ENCODE peak calls at places on chromosomes 13 and 19, in five cellular contexts. One of them, this sample, is unnamed.

GRCh38 chr13:110554946-110555345 is 6.6 kb downstream of the RAB20 start:
- DNase-seq in astrocyte: no peak
- DNase-seq in A673: no peak
- DNase-seq in PC-9: no peak
- DNase-seq in MM.1S: no peak
- DNase-seq in this sample: no peak

GRCh38 chr13:98585946-98586345 is 9.0 kb upstream of the STK24 start:
- DNase-seq in astrocyte: no peak
- DNase-seq in A673: no peak
- DNase-seq in PC-9: no peak
- DNase-seq in MM.1S: no peak
- DNase-seq in this sample: no peak

GRCh38 chr19:411723-412355 is 2.9 kb upstream of the C2CD4C start:
- DNase-seq in astrocyte: no peak
- DNase-seq in A673: no peak
- DNase-seq in PC-9: no peak
- DNase-seq in MM.1S: no peak
- DNase-seq in this sample: no peak

GRCh38 chr19:15640294-15640903 is at the start of gene CYP4F3:
- DNase-seq in astrocyte: no peak
- DNase-seq in A673: peak; percentile 64
- DNase-seq in PC-9: peak; percentile 98
- DNase-seq in MM.1S: no peak
- DNase-seq in this sample: no peak

GRCh38 chr13:64871742-64872141 is 2358.4 kb downstream of the PCDH9 start:
- DNase-seq in astrocyte: no peak
- DNase-seq in A673: no peak
- DNase-seq in PC-9: no peak
- DNase-seq in MM.1S: no peak
- DNase-seq in this sample: no peak

GRCh38 chr19:50778906-50779430 is 8.7 kb downstream of the GPR32 start:
- DNase-seq in astrocyte: no peak
- DNase-seq in A673: no peak
- DNase-seq in PC-9: no peak
- DNase-seq in MM.1S: no peak
- DNase-seq in this sample: no peak

GRCh38 chr19:41540041-41540695 is 35.8 kb upstream of the CEACAM21 start:
- DNase-seq in astrocyte: peak; percentile 7
- DNase-seq in A673: no peak
- DNase-seq in PC-9: no peak
- DNase-seq in MM.1S: peak; percentile 74
- DNase-seq in this sample: no peak

GRCh38 chr13:98434060-98434459 is 142.8 kb downstream of the STK24 start:
- DNase-seq in astrocyte: no peak
- DNase-seq in A673: no peak
- DNase-seq in PC-9: no peak
- DNase-seq in MM.1S: no peak
- DNase-seq in this sample: no peak

GRCh38 chr19:10315335-10316214 is at the start of gene FDX2:
- DNase-seq in astrocyte: peak; percentile 43
- DNase-seq in A673: peak; percentile 90
- DNase-seq in PC-9: peak; percentile 85
- DNase-seq in MM.1S: peak; percentile 87
- DNase-seq in this sample: peak; percentile 89

GRCh38 chr19:35879770-35880317 is 11.5 kb downstream of the APLP1 start:
- DNase-seq in astrocyte: peak; percentile 72
- DNase-seq in A673: peak; percentile 92
- DNase-seq in PC-9: peak; percentile 73
- DNase-seq in MM.1S: peak; percentile 81
- DNase-seq in this sample: peak; percentile 91

GRCh38 chr13:21849323-21849722 is 178.4 kb downstream of the FGF9 start:
- DNase-seq in astrocyte: no peak
- DNase-seq in A673: peak; percentile 44
- DNase-seq in PC-9: no peak
- DNase-seq in MM.1S: no peak
- DNase-seq in this sample: peak; percentile 17

GRCh38 chr13:44932850-44933251 is 56.4 kb downstream of the NUFIP1 start:
- DNase-seq in astrocyte: peak; percentile 60
- DNase-seq in A673: no peak
- DNase-seq in PC-9: no peak
- DNase-seq in MM.1S: no peak
- DNase-seq in this sample: no peak

GRCh38 chr13:95497307-95497943 is 55.1 kb upstream of the CLDN10 start:
- DNase-seq in astrocyte: no peak
- DNase-seq in A673: no peak
- DNase-seq in PC-9: no peak
- DNase-seq in MM.1S: no peak
- DNase-seq in this sample: no peak

GRCh38 chr13:84896128-84896527 is 903.1 kb downstream of the SLITRK6 start:
- DNase-seq in astrocyte: peak; percentile 18
- DNase-seq in A673: peak; percentile 77
- DNase-seq in PC-9: peak; percentile 39
- DNase-seq in MM.1S: peak; percentile 65
- DNase-seq in this sample: peak; percentile 45

GRCh38 chr13:28548468-28548867 is 53.5 kb upstream of the FLT1 start:
- DNase-seq in astrocyte: no peak
- DNase-seq in A673: no peak
- DNase-seq in PC-9: no peak
- DNase-seq in MM.1S: no peak
- DNase-seq in this sample: no peak

GRCh38 chr13:113846639-113847318 is 17.1 kb downstream of the GAS6 start:
- DNase-seq in astrocyte: no peak
- DNase-seq in A673: no peak
- DNase-seq in PC-9: no peak
- DNase-seq in MM.1S: no peak
- DNase-seq in this sample: peak; percentile 48

GRCh38 chr19:38093587-38093986 is 130.4 kb downstream of the DPF1 start:
- DNase-seq in astrocyte: no peak
- DNase-seq in A673: no peak
- DNase-seq in PC-9: no peak
- DNase-seq in MM.1S: no peak
- DNase-seq in this sample: no peak

GRCh38 chr19:48618278-48618915 is 581 bp downstream of the RPL18 start:
- DNase-seq in astrocyte: no peak
- DNase-seq in A673: no peak
- DNase-seq in PC-9: no peak
- DNase-seq in MM.1S: peak; percentile 9
- DNase-seq in this sample: no peak

GRCh38 chr13:113848431-113849260 is 15.2 kb downstream of the GAS6 start:
- DNase-seq in astrocyte: no peak
- DNase-seq in A673: no peak
- DNase-seq in PC-9: no peak
- DNase-seq in MM.1S: no peak
- DNase-seq in this sample: peak; percentile 1

GRCh38 chr13:23979361-23980159 is 82.3 kb upstream of the C1QTNF9B start:
- DNase-seq in astrocyte: peak; percentile 91
- DNase-seq in A673: peak; percentile 26
- DNase-seq in PC-9: no peak
- DNase-seq in MM.1S: peak; percentile 47
- DNase-seq in this sample: no peak

GRCh38 chr13:113122571-113123225 is at the start of gene F10:
- DNase-seq in astrocyte: no peak
- DNase-seq in A673: no peak
- DNase-seq in PC-9: no peak
- DNase-seq in MM.1S: no peak
- DNase-seq in this sample: no peak

GRCh38 chr19:42469311-42470239 is 26.8 kb upstream of the CXCL17 start:
- DNase-seq in astrocyte: no peak
- DNase-seq in A673: peak; percentile 15
- DNase-seq in PC-9: peak; percentile 43
- DNase-seq in MM.1S: no peak
- DNase-seq in this sample: no peak

GRCh38 chr13:40920826-40921225 is 98.3 kb downstream of the ELF1 start:
- DNase-seq in astrocyte: peak; percentile 47
- DNase-seq in A673: no peak
- DNase-seq in PC-9: no peak
- DNase-seq in MM.1S: no peak
- DNase-seq in this sample: no peak

GRCh38 chr13:41554626-41555386 is 97.5 kb downstream of the RGCC start:
- DNase-seq in astrocyte: no peak
- DNase-seq in A673: no peak
- DNase-seq in PC-9: no peak
- DNase-seq in MM.1S: no peak
- DNase-seq in this sample: no peak

GRCh38 chr13:20843177-20843576 is 59.4 kb downstream of the XPO4 start:
- DNase-seq in astrocyte: peak; percentile 35
- DNase-seq in A673: no peak
- DNase-seq in PC-9: no peak
- DNase-seq in MM.1S: no peak
- DNase-seq in this sample: no peak

GRCh38 chr13:111536239-111536638 is 215.8 kb downstream of the TEX29 start:
- DNase-seq in astrocyte: no peak
- DNase-seq in A673: peak; percentile 14
- DNase-seq in PC-9: no peak
- DNase-seq in MM.1S: no peak
- DNase-seq in this sample: no peak

GRCh38 chr13:74226791-74227475 is 92.7 kb upstream of the KLF12 start:
- DNase-seq in astrocyte: peak; percentile 43
- DNase-seq in A673: no peak
- DNase-seq in PC-9: no peak
- DNase-seq in MM.1S: no peak
- DNase-seq in this sample: no peak

GRCh38 chr19:45164577-45165335 is 4.0 kb upstream of the NKPD1 start:
- DNase-seq in astrocyte: peak; percentile 55
- DNase-seq in A673: no peak
- DNase-seq in PC-9: peak; percentile 84
- DNase-seq in MM.1S: peak; percentile 43
- DNase-seq in this sample: no peak

GRCh38 chr19:15247107-15248014 is 15.1 kb upstream of the EPHX3 start:
- DNase-seq in astrocyte: no peak
- DNase-seq in A673: no peak
- DNase-seq in PC-9: no peak
- DNase-seq in MM.1S: no peak
- DNase-seq in this sample: no peak

GRCh38 chr13:85261757-85262346 is 537.4 kb downstream of the SLITRK6 start:
- DNase-seq in astrocyte: no peak
- DNase-seq in A673: peak; percentile 42
- DNase-seq in PC-9: no peak
- DNase-seq in MM.1S: peak; percentile 44
- DNase-seq in this sample: no peak

GRCh38 chr13:99086149-99086868 is 108.4 kb upstream of the DOCK9 start:
- DNase-seq in astrocyte: peak; percentile 47
- DNase-seq in A673: peak; percentile 55
- DNase-seq in PC-9: peak; percentile 43
- DNase-seq in MM.1S: peak; percentile 65
- DNase-seq in this sample: peak; percentile 70

GRCh38 chr19:17121736-17122293 is 46.2 kb downstream of the MYO9B start:
- DNase-seq in astrocyte: peak; percentile 95
- DNase-seq in A673: no peak
- DNase-seq in PC-9: no peak
- DNase-seq in MM.1S: no peak
- DNase-seq in this sample: no peak

GRCh38 chr13:112376050-112376681 is at the start of gene SPACA7:
- DNase-seq in astrocyte: no peak
- DNase-seq in A673: no peak
- DNase-seq in PC-9: no peak
- DNase-seq in MM.1S: no peak
- DNase-seq in this sample: no peak

GRCh38 chr13:66397133-66397532 is 833.0 kb downstream of the PCDH9 start:
- DNase-seq in astrocyte: no peak
- DNase-seq in A673: no peak
- DNase-seq in PC-9: no peak
- DNase-seq in MM.1S: no peak
- DNase-seq in this sample: no peak

GRCh38 chr19:1063030-1063908 is 3.7 kb upstream of the ARHGAP45 start:
- DNase-seq in astrocyte: no peak
- DNase-seq in A673: no peak
- DNase-seq in PC-9: peak; percentile 58
- DNase-seq in MM.1S: peak; percentile 73
- DNase-seq in this sample: peak; percentile 54

GRCh38 chr19:6740589-6741348 is 1.3 kb downstream of the TRIP10 start:
- DNase-seq in astrocyte: no peak
- DNase-seq in A673: no peak
- DNase-seq in PC-9: peak; percentile 71
- DNase-seq in MM.1S: no peak
- DNase-seq in this sample: no peak
- TF ChIP-seq EZH2 in astrocyte: no peak
- TF ChIP-seq EZH2 in A673: no peak
- TF ChIP-seq EZH2 in PC-9: no peak
- TF ChIP-seq EZH2 in MM.1S: no peak
- TF ChIP-seq EZH2 in this sample: no peak

DNA sequence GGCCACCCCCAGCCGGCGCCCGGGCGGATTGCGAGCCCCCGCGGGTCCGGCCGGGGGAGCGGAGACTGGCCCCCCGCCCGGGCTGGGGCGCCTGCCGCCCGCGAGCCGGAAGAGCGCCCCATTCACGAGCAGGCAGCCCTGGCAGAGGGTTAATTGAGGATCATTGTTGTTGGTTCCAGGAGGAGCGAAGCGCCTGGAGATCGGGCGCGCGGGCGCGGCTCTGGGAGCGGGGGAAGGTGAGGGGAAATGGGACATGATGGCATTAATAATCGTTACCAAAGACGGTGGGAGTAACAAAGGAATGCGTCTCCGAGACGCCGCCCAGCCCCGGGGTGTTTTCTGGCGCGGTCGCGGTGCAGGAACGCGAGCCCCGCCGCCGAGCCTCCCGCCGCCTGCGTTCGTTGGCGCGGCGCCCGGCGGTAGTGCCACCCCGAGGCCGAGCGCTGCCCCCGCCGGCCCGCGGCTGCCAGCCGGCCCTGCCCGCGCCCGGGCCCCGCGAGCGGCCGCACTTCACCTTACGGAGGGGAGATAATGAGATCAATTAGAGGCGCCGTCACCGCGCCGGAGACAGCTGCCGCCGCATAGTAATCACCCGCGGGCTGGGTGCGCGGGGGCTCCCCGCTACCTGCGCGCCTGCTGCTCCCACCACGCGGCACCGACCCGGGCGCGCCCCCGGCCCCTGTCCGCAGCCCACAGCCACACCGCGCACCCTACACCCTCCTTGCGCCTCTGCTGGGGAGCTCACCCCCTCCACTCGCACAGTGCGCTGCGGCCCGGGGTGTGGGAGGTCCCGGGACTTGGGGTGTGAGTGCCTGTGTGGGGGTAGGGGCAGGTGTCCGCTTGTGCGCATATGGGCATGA is 2.8 kb downstream of the ZNF536 start:
- DNase-seq in astrocyte: no peak
- DNase-seq in A673: peak; percentile 43
- DNase-seq in PC-9: no peak
- DNase-seq in MM.1S: no peak
- DNase-seq in this sample: no peak
- TF ChIP-seq EZH2 in astrocyte: no peak
- TF ChIP-seq EZH2 in A673: no peak
- TF ChIP-seq EZH2 in PC-9: no peak
- TF ChIP-seq EZH2 in MM.1S: no peak
- TF ChIP-seq EZH2 in this sample: no peak

GRCh38 chr13:31598990-31599389 is 140.3 kb upstream of the RXFP2 start:
- DNase-seq in astrocyte: no peak
- DNase-seq in A673: no peak
- DNase-seq in PC-9: no peak
- DNase-seq in MM.1S: no peak
- DNase-seq in this sample: no peak
- TF ChIP-seq EZH2 in astrocyte: no peak
- TF ChIP-seq EZH2 in A673: no peak
- TF ChIP-seq EZH2 in PC-9: no peak
- TF ChIP-seq EZH2 in MM.1S: no peak
- TF ChIP-seq EZH2 in this sample: no peak

GRCh38 chr13:50133277-50133953 is 118.2 kb downstream of the KCNRG start:
- DNase-seq in astrocyte: no peak
- DNase-seq in A673: no peak
- DNase-seq in PC-9: no peak
- DNase-seq in MM.1S: no peak
- DNase-seq in this sample: no peak
- TF ChIP-seq EZH2 in astrocyte: peak; percentile 58
- TF ChIP-seq EZH2 in A673: no peak
- TF ChIP-seq EZH2 in PC-9: no peak
- TF ChIP-seq EZH2 in MM.1S: no peak
- TF ChIP-seq EZH2 in this sample: no peak

This sample was measured in DND-41.